ENCODE peak calls at places on chromosome 21, in ten cellular contexts. M, B, R, W, S, O, T, X, V and C are unnamed samples. For H3K4me1, the result is how much of the 10 kb centered on the place peaks cover.

GRCh38 chr21:36149788-36150187 is 6.8 kb upstream of the DOP1B start:
- DNase-seq in S (no peak), B (no peak), O (no peak), T (no peak), M (no peak), R (no peak), V (no peak), X (no peak), W (no peak), C (no peak)

GRCh38 chr21:46349134-46349760 is 25.3 kb downstream of the PCNT start:
- DNase-seq in O (no peak), W (no peak), B (no peak), T (no peak), S (no peak), V (no peak), X (no peak), M (no peak), R (no peak), C (no peak)

GRCh38 chr21:45995686-45996179 is 14.2 kb downstream of the COL6A1 start:
- DNase-seq in B (peak), S (peak), V (no peak), T (no peak), O (peak), X (peak), M (peak), R (peak), W (peak), C (peak)

GRCh38 chr21:45539046-45539795 is 3.0 kb downstream of the SLC19A1 start:
- DNase-seq in B (no peak), W (peak), X (peak), S (no peak), V (no peak), T (no peak), O (peak), M (peak), R (peak), C (peak)

GRCh38 chr21:41361786-41362604 is at the start of gene MX2:
- DNase-seq in B (no peak), X (peak), W (peak), S (peak), V (no peak), M (peak), O (peak), R (peak), T (peak), C (peak)

GRCh38 chr21:14942801-14943490 is 121.9 kb downstream of the NRIP1 start:
- DNase-seq in R (no peak), B (no peak), M (no peak), S (no peak), W (no peak), O (no peak), X (no peak), T (peak), V (no peak), C (no peak)

GRCh38 chr21:23817337-23817736 is 1789.9 kb downstream of the MRPL39 start:
- DNase-seq in M (no peak), T (no peak), W (no peak), X (no peak), R (no peak), B (no peak), O (no peak), V (no peak), S (no peak), C (no peak)

GRCh38 chr21:33898546-33898945 is 17.1 kb downstream of the ATP5PO start:
- DNase-seq in M (no peak), R (no peak), O (no peak), X (no peak), S (no peak), B (no peak), T (peak), V (no peak), W (no peak), C (no peak)

DNA sequence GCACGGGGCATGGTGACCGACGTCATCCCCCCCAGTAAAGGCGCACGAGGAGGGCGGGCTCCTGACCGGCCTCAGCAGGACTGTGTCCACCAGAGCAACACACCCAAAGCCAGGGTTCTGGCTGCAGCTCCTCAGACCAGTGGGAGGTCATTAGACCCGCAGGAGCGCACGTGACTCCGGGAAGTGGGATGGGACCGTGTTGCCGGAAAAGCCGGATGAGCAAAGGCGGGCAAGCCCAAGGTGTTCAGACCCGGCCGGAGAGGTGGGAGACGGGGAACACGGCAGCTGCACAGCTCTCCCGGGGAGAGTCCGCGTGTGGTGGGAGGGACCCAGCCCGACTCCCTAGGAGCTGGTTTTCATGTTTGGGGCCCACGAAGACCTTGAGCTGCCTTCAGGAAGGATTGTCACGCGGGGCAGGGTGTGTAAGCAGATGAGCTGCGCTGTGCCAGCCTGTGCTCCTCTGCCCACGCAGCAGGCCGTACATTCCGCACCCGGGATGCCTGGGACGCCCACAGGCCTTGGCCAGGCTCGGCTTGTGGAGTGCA is 20.6 kb upstream of the TRAPPC10 start:
- DNase-seq in M (no peak), B (no peak), S (no peak), X (peak), V (no peak), W (no peak), T (no peak), O (peak), R (no peak), C (peak)
- H3K4me3 ChIP-seq in M (no peak), B (no peak), S (no peak), X (no peak), V (no peak), W (peak), T (no peak), O (no peak), R (no peak), C (no peak)

DNA sequence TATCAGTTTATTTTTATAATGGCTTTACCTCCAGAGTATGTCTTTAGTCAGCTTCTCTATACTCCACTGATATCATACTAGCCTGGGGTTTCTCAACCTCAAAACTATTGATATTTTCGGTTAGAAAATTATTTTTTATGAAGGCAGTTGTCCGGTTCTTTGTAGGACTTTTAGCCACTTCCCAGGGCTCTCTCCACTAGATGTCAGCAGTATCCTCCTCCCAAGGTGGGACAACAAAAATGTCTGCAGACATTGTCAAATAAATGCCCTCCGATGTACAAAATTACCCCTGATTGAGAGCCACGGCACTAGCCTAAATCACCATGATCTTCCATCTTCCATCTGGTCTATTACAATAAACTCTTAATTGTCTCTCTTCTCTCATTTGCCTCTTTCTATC is 4.1 kb upstream of the GRIK1 start:
- DNase-seq in S (no peak), V (peak), O (no peak), T (no peak), B (no peak), W (no peak), R (no peak), M (no peak), X (no peak), C (no peak)
- TF ChIP-seq CTCF in S (peak), V (peak), O (no peak), T (no peak), B (no peak), W (no peak), R (no peak), M (peak), X (no peak), C (no peak)

GRCh38 chr21:39696196-39696595 is 48.8 kb upstream of the IGSF5 start:
- DNase-seq in O (no peak), W (no peak), V (no peak), X (no peak), S (no peak), R (no peak), T (no peak), B (no peak), M (no peak), C (no peak)
- H3K4me1 ChIP-seq in O (under half), W (under half), V (under half), X (under half), S (under half), R (under half), T (under half), B (under half), M (under half), C (under half)

GRCh38 chr21:17668479-17668878 is 55.8 kb upstream of the BTG3 start:
- DNase-seq in T (no peak), V (no peak), S (no peak), R (no peak), X (no peak), M (no peak), W (no peak), O (no peak), B (no peak), C (no peak)

GRCh38 chr21:17671733-17672132 is 59.0 kb upstream of the BTG3 start:
- DNase-seq in V (no peak), B (no peak), X (no peak), R (no peak), O (no peak), T (no peak), S (no peak), M (no peak), W (no peak), C (no peak)

DNA sequence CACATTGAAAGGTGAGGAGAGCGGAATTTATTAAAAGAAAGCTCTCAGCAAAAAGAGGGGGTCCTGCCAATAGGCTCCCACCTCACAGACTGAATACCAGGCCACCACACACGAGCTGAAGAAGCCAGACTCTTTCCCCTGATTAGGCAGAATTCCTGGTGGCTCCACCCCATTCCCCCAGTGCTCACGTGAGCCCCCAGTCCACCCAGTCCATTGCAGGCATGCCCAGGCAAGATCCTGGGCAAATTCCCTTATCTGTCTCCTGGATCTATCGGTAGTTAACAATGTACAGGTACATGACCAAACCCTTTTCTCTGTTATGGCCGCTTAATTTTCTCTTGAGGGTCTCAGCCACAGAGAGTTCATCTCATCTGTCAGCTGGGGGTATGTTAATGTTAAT is 54.6 kb upstream of the BTG3 start:
- DNase-seq in W (no peak), S (no peak), V (no peak), B (no peak), O (no peak), R (no peak), X (no peak), T (no peak), M (no peak), C (no peak)
- H3K4me3 ChIP-seq in W (no peak), S (no peak), V (no peak), B (no peak), O (no peak), R (no peak), X (no peak), T (no peak), M (no peak), C (no peak)

DNA sequence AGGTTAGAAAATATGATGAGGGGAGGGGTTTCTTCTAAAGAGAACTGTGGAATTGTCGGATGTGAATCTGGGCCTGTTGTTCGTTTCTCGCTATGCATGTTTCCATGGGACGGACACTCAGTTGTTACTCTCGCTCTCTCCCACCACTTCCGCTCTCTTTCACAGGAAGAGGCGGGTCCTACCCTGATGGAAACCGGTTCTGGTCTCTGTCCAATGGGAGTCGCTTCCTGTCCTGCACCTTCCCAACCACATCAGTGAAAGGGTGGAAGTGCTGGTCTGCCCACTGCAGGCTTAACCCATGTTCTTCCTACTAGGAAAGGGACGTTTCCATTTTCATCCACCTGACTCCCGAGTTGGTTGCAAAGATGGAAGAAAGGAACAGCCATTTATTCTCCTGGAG is 119.4 kb downstream of the KCNJ15 start:
- DNase-seq in V (no peak), O (no peak), T (no peak), X (no peak), M (no peak), R (no peak), W (no peak), S (no peak), B (no peak), C (no peak)
- TF ChIP-seq CTCF in V (no peak), O (no peak), T (no peak), X (no peak), M (no peak), R (no peak), W (no peak), S (no peak), B (no peak), C (no peak)

DNA sequence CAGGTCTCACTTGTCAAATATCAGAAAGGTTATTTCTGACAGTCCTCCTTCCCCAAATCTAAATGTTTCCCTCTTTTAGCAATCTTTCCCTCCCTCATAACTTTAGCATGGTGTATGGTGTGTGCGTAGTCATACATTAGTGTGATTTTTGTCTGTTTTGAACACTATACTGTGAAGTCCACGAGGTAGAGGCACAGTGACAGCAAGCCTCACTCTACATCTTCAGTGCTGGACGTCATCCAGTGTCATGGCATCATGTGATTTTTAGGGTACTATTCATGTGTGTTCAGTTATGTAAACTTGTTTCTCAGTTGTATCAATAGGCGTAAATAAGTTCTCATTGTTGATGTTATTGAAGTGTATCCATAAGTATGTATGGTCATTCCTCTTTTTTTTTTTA is 39.1 kb downstream of the DYRK1A start:
- DNase-seq in M (no peak), R (no peak), W (no peak), S (no peak), T (no peak), O (no peak), V (no peak), X (no peak), B (no peak), C (no peak)
- H3K4me1 ChIP-seq in M (half or more), R (under half), W (under half), S (under half), T (under half), O (under half), V (under half), X (half or more), B (under half), C (under half)

DNA sequence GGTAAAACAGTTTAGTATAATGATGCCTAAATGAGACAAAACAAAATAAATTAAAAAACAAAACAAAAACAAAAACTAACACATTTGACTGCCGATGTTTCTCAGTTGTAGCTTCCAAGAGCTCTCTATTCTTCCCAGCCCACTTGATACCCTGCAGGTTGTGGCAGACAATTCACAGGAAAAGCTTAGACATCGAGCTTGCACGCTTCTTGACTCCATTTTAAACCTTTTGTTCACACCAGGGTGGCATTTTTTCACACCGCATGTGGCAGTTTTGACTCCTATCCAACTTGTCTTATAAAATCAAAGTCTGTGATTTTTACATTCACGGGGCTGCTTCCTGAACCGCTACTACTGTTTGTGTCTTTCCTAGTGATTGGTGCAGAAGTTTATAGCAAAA is 575.9 kb downstream of the USP25 start:
- DNase-seq in T (no peak), B (no peak), O (no peak), V (no peak), S (no peak), X (no peak), R (no peak), M (no peak), W (peak), C (no peak)
- H3K4me3 ChIP-seq in T (no peak), B (no peak), O (peak), V (no peak), S (no peak), X (peak), R (no peak), M (peak), W (peak), C (no peak)

GRCh38 chr21:26769613-26770188 is 75.5 kb downstream of the ADAMTS1 start:
- DNase-seq in X (no peak), S (no peak), V (peak), T (peak), B (no peak), O (no peak), R (no peak), M (no peak), W (peak), C (no peak)
- TF ChIP-seq CTCF in X (peak), S (peak), V (peak), T (peak), B (no peak), O (peak), R (peak), M (peak), W (peak), C (no peak)